ENCODE peak calls at places on chromosome 18, in five cellular contexts. F is K562, D is IMR-90, Q is fibroblast of mammary gland, K is hepatocyte. S is an unnamed sample.

GRCh38 chr18:74898965-74899364 is 301.3 kb downstream of the ZNF407 start:
- DNase-seq in D (peak; percentile 68), F (no peak), Q (peak; percentile 77), K (no peak), S (no peak)

GRCh38 chr18:9405130-9405529 is 70.2 kb upstream of the RALBP1 start:
- DNase-seq in F (no peak), D (no peak), K (no peak), Q (no peak), S (no peak)

GRCh38 chr18:76968073-76968472 is 145.7 kb downstream of the ZNF236 start:
- DNase-seq in D (no peak), F (no peak), K (no peak), Q (no peak), S (no peak)

GRCh38 chr18:57789105-57789504 is 14.0 kb downstream of the ATP8B1 start:
- DNase-seq in D (peak; percentile 69), Q (peak; percentile 85), K (no peak), F (no peak), S (peak; percentile 56)

GRCh38 chr18:46385124-46385523 is 271.9 kb downstream of the LOXHD1 start:
- DNase-seq in D (no peak), F (no peak), K (no peak), Q (no peak), S (no peak)

GRCh38 chr18:65035701-65036100 is 715.1 kb upstream of the CDH7 start:
- DNase-seq in F (no peak), Q (no peak), K (no peak), D (no peak), S (no peak)

GRCh38 chr18:7568426-7568825 is 1.3 kb downstream of the PTPRM start:
- DNase-seq in Q (no peak), K (peak; percentile 66), D (peak; percentile 20), F (no peak), S (peak; percentile 50)

GRCh38 chr18:52136532-52136931 is 203.5 kb upstream of the DCC start:
- DNase-seq in K (no peak), F (no peak), D (no peak), Q (no peak), S (no peak)

DNA sequence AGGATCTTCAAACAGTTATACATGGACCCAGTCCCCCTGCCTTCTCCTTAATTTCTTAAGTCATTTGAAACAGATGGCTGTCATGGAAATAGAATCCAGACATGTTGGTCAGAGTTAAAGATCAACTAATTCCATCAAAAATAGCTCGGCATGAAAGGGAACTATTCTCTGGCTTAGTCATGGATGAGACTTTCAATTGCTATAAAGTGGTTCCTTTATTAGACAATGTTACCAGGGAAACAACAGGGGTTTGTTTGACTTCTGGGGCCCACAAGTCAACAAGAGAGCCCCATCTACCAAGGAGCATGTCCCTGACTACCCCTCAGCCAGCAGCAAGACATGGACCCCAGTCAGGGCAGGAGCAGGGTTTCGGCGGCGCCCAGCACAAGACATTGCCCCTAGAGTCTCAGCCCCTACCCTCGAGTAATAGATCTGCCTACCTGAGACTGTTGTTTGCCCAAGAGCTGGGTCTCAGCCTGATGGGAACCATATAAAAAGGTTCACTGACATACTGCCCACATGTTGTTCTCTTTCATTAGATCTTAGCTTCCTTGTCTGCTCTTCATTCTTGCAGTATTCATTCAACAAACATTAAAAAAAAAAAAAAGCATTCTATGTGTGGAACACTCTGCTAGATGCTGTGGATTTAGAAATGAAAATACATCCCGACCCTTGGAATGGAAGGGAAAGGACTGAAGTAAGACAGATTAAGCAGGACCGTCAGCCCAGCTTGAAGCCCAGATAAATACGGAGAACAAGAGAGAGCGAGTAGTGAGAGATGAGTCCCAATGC is 4.6 kb downstream of the TTR start:
- DNase-seq in Q (peak; percentile 11), D (no peak), K (no peak), F (no peak), S (peak; percentile 4)
- TF ChIP-seq CTCF in Q (no peak), D (no peak), K (no peak), F (no peak), S (no peak)

DNA sequence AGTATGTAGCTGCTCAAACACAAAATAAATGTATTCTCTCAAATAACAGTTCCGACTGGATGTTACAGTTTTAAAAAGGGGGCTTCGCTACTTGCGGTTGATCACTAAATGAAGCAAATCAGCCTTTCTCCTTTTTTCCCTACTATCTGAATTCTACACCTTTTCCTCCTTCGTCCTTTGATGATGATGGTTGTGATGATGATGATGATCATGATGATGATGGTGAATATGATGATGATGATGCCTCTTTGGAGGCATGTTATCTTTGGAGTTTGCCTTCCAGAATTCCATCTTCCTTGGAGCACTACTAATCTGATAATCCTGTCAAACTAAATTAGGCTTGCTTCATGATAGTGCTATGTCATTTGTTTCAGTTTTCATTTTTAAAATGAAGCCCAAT is 1073.3 kb downstream of the SOCS6 start:
- DNase-seq in D (no peak), K (no peak), F (no peak), Q (no peak), S (no peak)
- TF ChIP-seq CTCF in D (no peak), K (no peak), F (no peak), Q (no peak), S (no peak)

GRCh38 chr18:38807915-38808314 is 1242.3 kb upstream of the CELF4 start:
- DNase-seq in K (no peak), Q (no peak), F (no peak), D (no peak), S (no peak)

GRCh38 chr18:38801640-38802039 is 1236.0 kb upstream of the CELF4 start:
- DNase-seq in K (no peak), Q (no peak), F (no peak), D (no peak), S (no peak)

GRCh38 chr18:38811209-38811608 is 1245.6 kb upstream of the CELF4 start:
- DNase-seq in Q (no peak), K (no peak), F (no peak), D (no peak), S (no peak)

DNA sequence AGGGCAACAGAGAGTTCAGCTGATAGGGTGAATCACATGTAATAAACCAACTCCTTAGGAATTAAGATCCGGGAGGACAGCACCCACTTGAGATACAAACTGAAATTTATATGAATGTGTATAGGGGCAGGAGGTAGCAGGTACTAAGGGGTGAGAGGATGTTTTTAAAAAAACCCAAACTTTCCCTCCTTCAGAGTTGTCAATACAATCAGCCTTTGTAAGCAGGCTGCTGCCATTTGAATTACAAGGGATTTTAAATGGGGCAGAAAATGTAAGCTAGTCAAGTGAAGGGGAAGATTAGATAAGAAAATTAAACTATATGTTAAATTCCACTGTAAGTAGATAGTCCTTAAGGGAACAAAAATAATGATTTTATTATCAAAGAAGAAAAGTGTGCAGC is 1239.7 kb upstream of the CELF4 start:
- DNase-seq in K (no peak), D (no peak), Q (no peak), F (no peak), S (no peak)
- TF ChIP-seq CTCF in K (no peak), D (no peak), Q (no peak), F (no peak), S (no peak)

GRCh38 chr18:53702480-53702879 is 522.0 kb downstream of the MBD2 start:
- DNase-seq in K (no peak), Q (no peak), D (no peak), F (no peak), S (no peak)
- TF ChIP-seq CTCF in K (no peak), Q (no peak), D (no peak), F (no peak), S (no peak)

GRCh38 chr18:33232318-33232626 is 208.2 kb downstream of the CCDC178 start:
- DNase-seq in K (no peak), F (no peak), D (no peak), Q (no peak), S (no peak)
- TF ChIP-seq CTCF in K (no peak), F (no peak), D (no peak), Q (no peak), S (no peak)

GRCh38 chr18:32238635-32239268 is 48.9 kb downstream of the MEP1B start:
- DNase-seq in F (no peak), Q (no peak), K (no peak), D (no peak), S (no peak)

GRCh38 chr18:32243358-32243757 is 53.5 kb downstream of the MEP1B start:
- DNase-seq in Q (no peak), D (no peak), F (no peak), K (no peak), S (no peak)

GRCh38 chr18:32244863-32245262 is 55.0 kb downstream of the MEP1B start:
- DNase-seq in K (no peak), Q (no peak), F (no peak), D (no peak), S (no peak)

GRCh38 chr18:32237024-32237423 is 47.2 kb downstream of the MEP1B start:
- DNase-seq in K (peak; percentile 28), F (no peak), Q (no peak), D (no peak), S (no peak)

GRCh38 chr18:32242395-32242794 is 52.6 kb downstream of the MEP1B start:
- DNase-seq in K (no peak), Q (no peak), F (no peak), D (no peak), S (no peak)
- TF ChIP-seq CTCF in K (no peak), Q (no peak), F (no peak), D (no peak), S (no peak)

GRCh38 chr18:49892148-49892924 is 79.0 kb upstream of the ACAA2 start:
- DNase-seq in Q (no peak), K (no peak), F (no peak), D (peak; percentile 20), S (no peak)

GRCh38 chr18:49890041-49890440 is 76.7 kb upstream of the ACAA2 start:
- DNase-seq in F (no peak), D (no peak), K (no peak), Q (no peak), S (no peak)

GRCh38 chr18:49884959-49885358 is 71.6 kb upstream of the ACAA2 start:
- DNase-seq in Q (no peak), K (no peak), F (no peak), D (no peak), S (no peak)

GRCh38 chr18:49884465-49884864 is 71.1 kb upstream of the ACAA2 start:
- DNase-seq in K (no peak), F (no peak), D (no peak), Q (no peak), S (no peak)

DNA sequence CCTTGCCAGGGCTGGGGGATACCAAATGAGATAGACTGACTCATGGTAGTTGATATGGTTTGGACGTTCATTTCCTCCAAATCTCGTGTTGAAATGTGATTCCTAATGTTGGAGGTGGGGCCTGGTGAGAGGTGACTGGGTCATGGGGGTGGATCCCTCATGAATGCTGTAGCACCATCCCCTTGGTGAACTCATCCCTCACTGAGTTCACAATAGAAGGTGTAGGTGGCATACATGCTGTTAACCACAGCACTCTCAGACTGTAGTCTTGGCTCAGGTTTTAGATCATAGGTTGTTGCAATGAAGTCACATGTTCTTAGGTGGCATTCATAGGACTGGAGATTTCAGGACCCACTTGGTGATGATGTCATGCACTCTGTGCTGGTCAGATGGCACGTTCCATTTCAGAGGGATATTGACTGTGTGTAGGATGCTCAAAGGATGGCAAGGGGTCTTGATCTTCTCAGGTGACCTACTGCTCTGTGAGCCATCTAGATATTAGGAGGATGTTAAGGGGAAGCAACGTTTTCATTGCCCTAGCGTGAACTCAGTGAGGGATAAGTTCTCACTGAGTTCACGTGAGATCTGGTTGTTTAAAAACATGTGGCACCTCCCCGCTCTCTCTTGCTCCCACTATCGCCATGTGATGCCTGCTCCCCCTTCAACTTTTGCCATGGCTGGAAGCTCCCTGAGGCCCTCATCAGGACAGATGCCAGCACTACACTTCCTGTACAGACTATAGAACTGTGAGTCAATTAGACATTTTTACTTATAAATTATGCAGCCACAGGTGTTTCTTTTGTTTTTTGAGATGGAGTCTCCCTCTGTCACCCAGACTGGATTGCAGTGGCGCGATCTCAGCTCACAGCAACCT is 73.8 kb upstream of the ACAA2 start:
- DNase-seq in D (no peak), Q (no peak), F (no peak), K (no peak), S (no peak)
- TF ChIP-seq CTCF in D (no peak), Q (no peak), F (peak; percentile 34), K (no peak), S (no peak)